ENCODE peak calls at places on chromosomes 12 and 14, in five cellular contexts. W is GM12865, F is left ventricle myocardium inferior, H is HFFc6, O is AG09319. B is an unnamed sample.

GRCh38 chr12:69908208-69908607 is 83.2 kb downstream of the MYRFL start:
- DNase-seq in W (no peak), F (no peak), H (no peak), O (no peak), B (no peak)

GRCh38 chr12:4302881-4303280 is 18.1 kb upstream of the TIGAR start:
- DNase-seq in W (no peak), F (no peak), H (no peak), O (no peak), B (no peak)

GRCh38 chr12:59596232-59597143 is 659 bp downstream of the SLC16A7 start:
- DNase-seq in W (peak), F (peak), H (peak), O (peak), B (peak)

GRCh38 chr12:128163096-128163495 is 103.9 kb upstream of the TMEM132C start:
- DNase-seq in W (no peak), F (no peak), H (no peak), O (no peak), B (no peak)

GRCh38 chr14:98578204-98578603 is 693.8 kb downstream of the BCL11B start:
- DNase-seq in W (no peak), F (no peak), H (peak), O (no peak), B (no peak)

GRCh38 chr14:101733211-101733610 is 28.3 kb upstream of the PPP2R5C start:
- DNase-seq in W (no peak), F (no peak), H (peak), O (no peak), B (no peak)

GRCh38 chr14:32329146-32329545 is at the start of gene AKAP6:
- DNase-seq in W (no peak), F (no peak), H (no peak), O (no peak), B (no peak)

GRCh38 chr12:73833746-73834145 is 703.9 kb upstream of the ATXN7L3B start:
- DNase-seq in W (no peak), F (no peak), H (no peak), O (no peak), B (no peak)

GRCh38 chr14:91829511-91829910 is 37.8 kb downstream of the TC2N start:
- DNase-seq in W (no peak), F (no peak), H (no peak), O (no peak), B (no peak)

GRCh38 chr14:73191441-73191840 is 45.9 kb upstream of the PAPLN start:
- DNase-seq in W (no peak), F (no peak), H (no peak), O (no peak), B (no peak)
- TF ChIP-seq CTCF in W (no peak), F (no peak), H (no peak), O (no peak), B (no peak)

DNA sequence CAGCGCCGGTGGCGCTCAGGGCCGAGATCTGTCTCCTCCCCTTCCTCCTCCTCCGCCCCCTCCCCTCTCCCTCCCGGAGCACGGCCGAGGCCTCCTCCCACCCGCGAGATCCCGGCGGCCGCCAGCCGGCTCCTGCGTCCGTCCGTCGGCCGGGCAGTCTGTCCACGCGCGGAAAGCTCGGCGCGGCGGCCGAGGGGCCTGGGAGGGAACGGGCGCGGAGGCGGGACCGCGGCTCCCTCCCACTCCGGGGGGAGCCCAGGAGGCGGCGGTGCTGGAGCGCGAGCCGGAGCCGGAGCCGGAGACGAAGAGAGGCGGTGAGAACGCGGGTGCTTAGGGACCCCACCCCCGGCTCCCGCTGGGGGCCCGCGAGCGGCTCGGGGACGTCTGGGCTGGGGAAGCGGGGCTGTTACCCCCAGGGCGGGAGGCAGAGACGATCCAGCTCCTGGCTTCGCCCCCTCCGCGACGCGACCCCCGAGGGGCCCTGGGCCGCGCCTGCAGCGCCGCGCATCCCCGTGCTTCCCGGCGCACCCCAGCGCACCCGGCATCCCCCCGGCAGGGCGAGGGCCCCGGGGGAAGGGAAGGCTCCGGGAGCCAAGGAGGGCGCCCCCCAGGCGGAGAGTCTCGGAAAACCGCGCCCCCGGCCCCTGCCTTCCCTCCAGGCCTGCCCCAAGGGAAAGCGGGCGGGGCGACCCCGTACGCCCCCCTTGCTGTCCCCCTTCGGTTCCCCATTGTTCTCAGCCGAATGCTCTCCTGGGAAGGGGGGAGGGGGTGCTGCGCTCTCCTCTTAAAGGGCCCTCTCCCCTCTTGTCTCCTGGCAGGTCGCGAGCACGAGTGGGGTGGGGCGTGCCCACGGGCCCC is at the start of gene DTX1:
- DNase-seq in W (no peak), F (peak), H (no peak), O (no peak), B (peak)
- TF ChIP-seq CTCF in W (no peak), F (no peak), H (no peak), O (no peak), B (no peak)

DNA sequence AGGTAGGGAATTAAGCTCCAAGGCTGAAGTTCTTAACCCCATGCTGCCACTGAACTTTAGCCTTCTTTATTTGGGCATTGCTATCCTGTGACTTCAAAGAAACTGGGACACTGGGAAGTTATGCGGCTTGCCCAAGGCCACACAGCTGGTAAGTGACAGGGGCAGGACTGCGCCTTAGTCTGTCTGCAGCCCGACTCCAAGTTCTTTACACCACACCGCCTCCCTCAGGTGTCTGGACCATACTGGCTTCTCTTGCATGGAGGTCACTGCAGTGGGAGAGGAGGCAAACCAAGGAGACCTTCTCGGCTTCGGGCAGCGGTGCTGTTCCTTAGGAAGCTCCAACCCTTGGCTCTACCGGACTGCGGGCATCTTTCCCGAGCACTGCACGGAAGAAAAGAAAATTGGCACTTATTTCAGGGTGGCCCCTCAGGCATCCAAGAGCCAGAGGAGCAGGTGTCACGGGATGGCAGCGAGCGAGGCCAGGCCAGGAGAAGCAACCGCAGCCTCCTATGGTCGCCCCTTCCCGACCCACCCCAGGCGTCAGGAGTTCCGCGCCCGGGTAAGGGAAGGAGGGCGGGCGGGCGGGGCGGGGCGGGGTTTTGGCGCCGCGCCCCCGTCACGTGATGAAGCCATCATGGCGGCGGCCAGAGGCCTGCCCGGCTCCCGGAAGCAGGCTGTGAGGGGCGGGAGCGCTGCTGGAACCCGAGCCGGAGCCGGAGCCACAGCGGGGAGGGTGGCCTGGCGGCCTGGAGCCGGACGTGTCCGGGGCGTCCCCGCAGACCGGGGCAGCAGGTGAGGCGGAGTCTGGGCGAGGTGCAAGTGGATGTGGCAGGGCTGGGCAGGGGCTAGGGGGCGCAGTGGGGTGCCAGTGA is 16.4 kb upstream of the ESPL1 start:
- DNase-seq in W (peak), F (peak), H (peak), O (peak), B (peak)
- TF ChIP-seq CTCF in W (peak), F (no peak), H (peak), O (peak), B (no peak)

DNA sequence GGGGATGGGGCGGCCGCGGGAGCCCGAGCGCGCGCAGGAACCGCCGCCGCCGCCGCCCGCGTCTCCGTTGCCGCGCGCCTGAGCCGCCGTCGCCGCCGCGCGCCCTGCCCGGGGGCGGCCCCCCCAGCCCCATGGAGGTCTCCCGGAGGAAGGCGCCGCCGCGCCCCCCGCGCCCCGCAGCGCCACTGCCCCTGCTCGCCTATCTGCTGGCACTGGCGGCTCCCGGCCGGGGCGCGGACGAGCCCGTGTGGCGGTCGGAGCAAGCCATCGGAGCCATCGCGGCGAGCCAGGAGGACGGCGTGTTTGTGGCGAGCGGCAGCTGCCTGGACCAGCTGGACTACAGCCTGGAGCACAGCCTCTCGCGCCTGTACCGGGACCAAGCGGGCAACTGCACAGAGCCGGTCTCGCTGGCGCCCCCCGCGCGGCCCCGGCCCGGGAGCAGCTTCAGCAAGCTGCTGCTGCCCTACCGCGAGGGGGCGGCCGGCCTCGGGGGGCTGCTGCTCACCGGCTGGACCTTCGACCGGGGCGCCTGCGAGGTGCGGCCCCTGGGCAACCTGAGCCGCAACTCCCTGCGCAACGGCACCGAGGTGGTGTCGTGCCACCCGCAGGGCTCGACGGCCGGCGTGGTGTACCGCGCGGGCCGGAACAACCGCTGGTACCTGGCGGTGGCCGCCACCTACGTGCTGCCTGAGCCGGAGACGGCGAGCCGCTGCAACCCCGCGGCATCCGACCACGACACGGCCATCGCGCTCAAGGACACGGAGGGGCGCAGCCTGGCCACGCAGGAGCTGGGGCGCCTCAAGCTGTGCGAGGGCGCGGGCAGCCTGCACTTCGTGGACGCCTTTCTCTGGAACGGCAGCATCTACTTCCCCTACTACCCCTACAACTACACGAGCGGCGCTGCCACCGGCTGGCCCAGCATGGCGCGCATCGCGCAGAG is 734 bp downstream of the PLXNC1 start:
- DNase-seq in W (peak), F (peak), H (no peak), O (no peak), B (peak)
- TF ChIP-seq CTCF in W (peak), F (peak), H (peak), O (peak), B (no peak)

GRCh38 chr14:68522510-68523325 is 270.1 kb downstream of the ZFP36L1 start:
- DNase-seq in W (no peak), F (no peak), H (no peak), O (peak), B (peak)

GRCh38 chr14:68525516-68525915 is 267.4 kb downstream of the ZFP36L1 start:
- DNase-seq in W (no peak), F (no peak), H (no peak), O (no peak), B (no peak)

GRCh38 chr14:68521952-68522509 is 270.8 kb downstream of the ZFP36L1 start:
- DNase-seq in W (no peak), F (no peak), H (no peak), O (no peak), B (no peak)

GRCh38 chr14:68523326-68523610 is 269.6 kb downstream of the ZFP36L1 start:
- DNase-seq in W (no peak), F (no peak), H (no peak), O (no peak), B (no peak)

DNA sequence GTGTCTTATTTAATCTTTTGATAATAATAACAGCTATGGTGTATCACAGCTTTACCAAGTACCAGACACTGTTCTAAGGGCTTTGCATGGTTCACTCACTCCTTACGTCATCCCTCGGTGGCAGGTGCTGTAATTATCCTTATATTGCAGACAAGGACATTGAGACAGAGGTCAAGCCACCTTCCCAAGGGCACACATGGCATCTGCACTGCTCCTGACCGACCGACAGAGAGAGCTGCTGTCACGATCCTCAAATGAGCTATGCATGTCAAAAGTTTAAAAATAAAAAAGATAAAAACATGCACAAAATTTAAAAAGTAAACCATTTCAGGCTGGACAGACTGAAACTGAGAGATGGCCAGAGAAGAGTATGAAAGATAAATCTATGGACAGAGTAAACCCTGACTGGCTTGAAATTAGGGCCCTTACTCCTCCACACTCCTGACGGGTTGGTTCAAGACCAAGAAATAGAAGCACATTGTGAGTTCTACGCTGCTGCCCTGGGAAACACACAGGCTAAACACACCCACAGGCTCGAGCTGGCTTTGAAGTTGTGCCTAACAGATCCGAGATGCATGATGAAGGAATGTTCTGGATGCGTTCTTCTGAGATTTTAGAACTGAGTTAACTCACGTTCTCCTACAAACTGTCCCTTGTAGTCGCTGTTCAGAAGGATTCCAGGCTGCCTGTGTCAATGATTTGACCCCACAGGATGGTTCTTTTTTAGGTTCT is 268.7 kb downstream of the ZFP36L1 start:
- DNase-seq in W (no peak), F (no peak), H (no peak), O (no peak), B (no peak)
- TF ChIP-seq CTCF in W (no peak), F (peak), H (no peak), O (peak), B (peak)

GRCh38 chr14:23481992-23482813 is 12.7 kb downstream of the NGDN start:
- DNase-seq in W (no peak), F (no peak), H (no peak), O (no peak), B (no peak)
- TF ChIP-seq CTCF in W (no peak), F (no peak), H (peak), O (no peak), B (no peak)

GRCh38 chr12:13044002-13044858 is at the start of gene FAM234B:
- DNase-seq in W (peak), F (peak), H (peak), O (no peak), B (peak)
- TF ChIP-seq CTCF in W (no peak), F (peak), H (peak), O (peak), B (no peak)

B was measured in right lobe of liver.